ENCODE peak calls at places on chromosomes 11 and 22, in four cellular contexts. G is SK-N-SH, T is K562, O is HepG2. E is an unnamed sample.

GRCh38 chr22:20959578-20960461 is 7.2 kb upstream of the AIFM3 start:
- DNase-seq in T (no peak), G (no peak), O (no peak), E (no peak)

GRCh38 chr22:49925525-49926128 is 7.2 kb downstream of the CRELD2 start:
- DNase-seq in G (no peak), T (no peak), O (no peak), E (no peak)

GRCh38 chr11:95443386-95443785 is 212.4 kb upstream of the SESN3 start:
- DNase-seq in T (peak; percentile 16), G (no peak), O (peak; percentile 5), E (no peak)

GRCh38 chr11:131910491-131911387 is 540.3 kb downstream of the NTM start:
- DNase-seq in G (peak; percentile 73), T (no peak), O (no peak), E (peak; percentile 50)

GRCh38 chr11:111797145-111797581 is 31.0 kb upstream of the PPP2R1B start:
- DNase-seq in G (no peak), T (peak; percentile 18), O (no peak), E (no peak)

GRCh38 chr11:76560219-76560618 is 110.3 kb downstream of the LRRC32 start:
- DNase-seq in O (no peak), G (no peak), T (no peak), E (no peak)

GRCh38 chr11:128341280-128341679 is 246.1 kb downstream of the ETS1 start:
- DNase-seq in G (no peak), T (no peak), O (no peak), E (no peak)

GRCh38 chr11:34105957-34106504 is 602 bp downstream of the NAT10 start:
- DNase-seq in O (peak; percentile 6), T (no peak), G (peak; percentile 21), E (no peak)

GRCh38 chr11:134334796-134335571 is 3.2 kb downstream of the GLB1L2 start:
- DNase-seq in G (no peak), T (no peak), O (no peak), E (no peak)

GRCh38 chr11:111483431-111483830 is 28.8 kb downstream of the BTG4 start:
- DNase-seq in O (no peak), T (no peak), G (no peak), E (no peak)

GRCh38 chr22:24994070-24994763 is 41.7 kb downstream of the KIAA1671 start:
- DNase-seq in T (no peak), G (no peak), O (no peak), E (peak; percentile 64)

GRCh38 chr11:32830413-32830738 is 649 bp downstream of the PRRG4 start:
- DNase-seq in G (no peak), T (no peak), O (peak; percentile 62), E (no peak)

GRCh38 chr11:9017773-9018172 is 14.0 kb upstream of the NRIP3 start:
- DNase-seq in O (no peak), T (no peak), G (no peak), E (no peak)

GRCh38 chr11:9013373-9013772 is 9.6 kb upstream of the NRIP3 start:
- DNase-seq in G (no peak), O (no peak), T (no peak), E (no peak)

GRCh38 chr11:9014826-9015225 is 11.0 kb upstream of the NRIP3 start:
- DNase-seq in G (no peak), O (no peak), T (no peak), E (no peak)

GRCh38 chr11:9016916-9017642 is 13.3 kb upstream of the NRIP3 start:
- DNase-seq in O (no peak), T (no peak), G (no peak), E (no peak)

DNA sequence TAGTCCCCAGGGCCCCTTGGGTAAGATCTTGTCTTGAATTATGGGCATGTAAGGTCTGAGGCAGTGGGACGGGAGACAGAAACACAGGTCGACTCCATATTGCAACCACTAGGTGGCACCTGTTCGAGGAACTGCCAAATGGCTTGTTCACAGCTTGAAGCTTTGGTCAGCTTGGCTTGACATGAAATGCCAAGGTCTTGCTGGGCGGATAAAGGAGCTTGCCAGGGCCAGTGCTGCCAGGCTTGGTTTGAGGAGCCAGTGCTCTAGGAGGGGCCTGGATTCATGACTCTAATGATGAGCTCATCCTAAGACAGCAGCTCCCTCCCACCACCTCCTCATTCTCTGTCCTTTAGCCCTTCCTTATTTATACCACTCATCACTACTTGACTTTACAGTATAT is 11.9 kb upstream of the NRIP3 start:
- DNase-seq in T (peak; percentile 71), O (peak; percentile 56), G (peak; percentile 76), E (peak; percentile 70)
- TF ChIP-seq FOXJ3 in T (no peak), O (no peak), G (no peak), E (no peak)

GRCh38 chr11:62030071-62030684 is 62.7 kb upstream of the FTH1 start:
- DNase-seq in T (no peak), O (no peak), G (no peak), E (peak; percentile 43)

GRCh38 chr11:62020661-62021060 is 53.2 kb upstream of the FTH1 start:
- DNase-seq in G (no peak), O (no peak), T (no peak), E (no peak)

GRCh38 chr11:62026739-62027138 is 59.3 kb upstream of the FTH1 start:
- DNase-seq in O (no peak), G (no peak), T (no peak), E (no peak)

GRCh38 chr11:62024975-62025374 is 57.5 kb upstream of the FTH1 start:
- DNase-seq in T (no peak), G (no peak), O (peak; percentile 21), E (no peak)

GRCh38 chr11:62025429-62026105 is 58.1 kb upstream of the FTH1 start:
- DNase-seq in T (peak; percentile 85), G (no peak), O (peak; percentile 87), E (no peak)
- TF ChIP-seq FOXJ3 in T (peak; percentile 93), G (no peak), O (peak; percentile 53), E (no peak)

GRCh38 chr11:2171531-2171930 is at the start of gene TH:
- DNase-seq in T (no peak), O (no peak), G (no peak), E (no peak)
- TF ChIP-seq FOXJ3 in T (no peak), O (no peak), G (no peak), E (no peak)

GRCh38 chr11:121886956-121887355 is 229.1 kb downstream of the BLID start:
- DNase-seq in O (no peak), T (no peak), G (no peak), E (no peak)

GRCh38 chr11:121881806-121882205 is 234.2 kb downstream of the BLID start:
- DNase-seq in G (no peak), T (no peak), O (no peak), E (no peak)

GRCh38 chr11:121886005-121886739 is 229.8 kb downstream of the BLID start:
- DNase-seq in O (no peak), G (no peak), T (no peak), E (no peak)

GRCh38 chr11:121887564-121887963 is 228.5 kb downstream of the BLID start:
- DNase-seq in T (no peak), G (no peak), O (no peak), E (no peak)

DNA sequence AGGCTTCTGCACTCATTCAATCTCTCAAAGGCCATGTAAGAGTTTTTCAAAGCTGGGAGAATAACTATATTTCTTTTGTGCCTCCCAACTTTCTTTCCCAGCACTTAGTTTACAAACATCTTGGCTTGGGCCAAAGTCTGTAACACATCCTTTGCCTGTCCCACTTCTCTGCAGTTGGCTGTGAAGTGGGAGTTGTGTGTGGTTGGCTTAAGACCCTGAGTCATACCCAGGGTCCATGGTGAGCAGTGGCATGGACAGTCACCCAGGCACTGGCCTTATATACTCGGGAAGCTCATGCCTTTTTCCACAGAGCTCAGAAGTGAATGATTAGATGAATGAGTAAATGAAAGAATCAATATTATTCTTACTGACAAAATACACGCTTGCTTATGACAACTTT is 231.4 kb downstream of the BLID start:
- DNase-seq in O (no peak), T (no peak), G (no peak), E (no peak)
- TF ChIP-seq FOXJ3 in O (no peak), T (no peak), G (no peak), E (no peak)

GRCh38 chr11:12846766-12847615 is 162.1 kb upstream of the RASSF10 start:
- DNase-seq in T (no peak), O (no peak), G (no peak), E (no peak)

GRCh38 chr11:12840871-12841516 is 166.8 kb downstream of the TEAD1 start:
- DNase-seq in O (no peak), T (no peak), G (peak; percentile 33), E (no peak)

GRCh38 chr11:12845739-12846358 is 163.3 kb upstream of the RASSF10 start:
- DNase-seq in G (peak; percentile 70), O (peak; percentile 98), T (peak; percentile 48), E (peak; percentile 41)

GRCh38 chr11:12841946-12842630 is 167.0 kb upstream of the RASSF10 start:
- DNase-seq in G (peak; percentile 49), O (no peak), T (peak; percentile 32), E (no peak)

DNA sequence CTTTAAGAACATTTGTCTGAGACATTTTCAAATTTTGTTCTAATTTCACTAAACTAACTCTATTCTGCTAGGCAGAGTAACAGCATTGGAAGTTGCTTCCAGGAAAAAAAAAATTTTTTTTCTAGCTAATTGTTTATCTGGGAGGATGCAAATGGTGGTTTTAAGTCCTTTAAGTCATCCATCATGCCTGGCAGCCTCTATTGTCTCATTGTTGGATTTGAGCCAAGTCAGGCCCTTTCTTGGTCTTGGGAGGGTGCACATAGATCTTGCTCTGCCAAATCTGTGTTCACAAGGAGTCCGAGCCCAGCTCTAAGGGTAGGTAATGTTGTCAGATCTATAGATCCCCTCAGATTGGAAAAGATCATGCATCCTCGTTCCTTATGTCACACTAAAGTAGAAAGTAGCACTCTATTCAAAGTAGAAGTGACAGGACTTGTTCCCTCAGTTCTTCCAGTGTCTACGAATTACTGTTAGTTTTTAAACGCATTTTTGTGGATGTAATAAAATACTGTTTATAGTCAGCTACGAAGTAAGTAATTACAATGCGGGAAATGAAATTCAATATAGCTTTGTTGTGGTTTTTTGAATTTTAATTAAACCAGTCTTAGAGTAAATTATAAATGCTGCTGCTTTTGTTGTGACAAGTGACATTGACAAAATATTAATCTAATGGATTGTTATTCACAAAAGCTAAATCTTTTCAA is 166.0 kb upstream of the RASSF10 start:
- DNase-seq in G (peak; percentile 32), T (peak; percentile 76), O (no peak), E (no peak)
- TF ChIP-seq FOXJ3 in G (no peak), T (no peak), O (peak; percentile 18), E (no peak)

E was measured in WTC11.